ENCODE peak calls at places on chromosomes 16 and 17, in four cellular contexts. J is H1, H is H9, U is mesenchymal stem cell. M is an unnamed sample.

GRCh38 chr16:55147401-55147800 is 176.6 kb upstream of the IRX6 start:
- DNase-seq in J (no peak), H (no peak), U (no peak), M (no peak)

GRCh38 chr16:79393564-79393963 is 207.0 kb downstream of the MAF start:
- DNase-seq in H (no peak), J (no peak), U (no peak), M (no peak)

GRCh38 chr17:9576521-9577401 is at the start of gene CFAP52:
- DNase-seq in U (peak; percentile 85), H (peak; percentile 95), J (peak; percentile 56), M (peak; percentile 75)

GRCh38 chr17:29740017-29740416 is 117.3 kb upstream of the CORO6 start:
- DNase-seq in U (no peak), H (no peak), J (no peak), M (peak; percentile 47)

GRCh38 chr16:71673190-71673956 is 47.4 kb downstream of the MARVELD3 start:
- DNase-seq in H (no peak), J (no peak), U (no peak), M (no peak)

GRCh38 chr16:11391576-11391975 is 46.3 kb downstream of the RMI2 start:
- DNase-seq in J (no peak), U (no peak), H (peak; percentile 65), M (no peak)

GRCh38 chr16:11078812-11079459 is 134.6 kb downstream of the CLEC16A start:
- DNase-seq in H (no peak), U (peak; percentile 98), J (no peak), M (no peak)

GRCh38 chr16:65621640-65622039 is 499.8 kb upstream of the CDH11 start:
- DNase-seq in U (no peak), J (no peak), H (no peak), M (no peak)

GRCh38 chr17:78788451-78788850 is 6.4 kb upstream of the CYTH1 start:
- DNase-seq in U (no peak), J (no peak), H (no peak), M (no peak)

GRCh38 chr16:70391881-70392481 is 45.3 kb downstream of the DDX19A start:
- DNase-seq in J (no peak), H (no peak), U (peak; percentile 32), M (no peak)

GRCh38 chr16:77344306-77344705 is 90.5 kb downstream of the ADAMTS18 start:
- DNase-seq in J (no peak), H (no peak), U (peak; percentile 27), M (no peak)

GRCh38 chr17:61556224-61557188 is 34.5 kb downstream of the NACA2 start:
- DNase-seq in U (no peak), H (no peak), J (no peak), M (no peak)

GRCh38 chr16:56608876-56609462 is 585 bp downstream of the MT2A start:
- DNase-seq in U (peak; percentile 38), H (no peak), J (no peak), M (no peak)

GRCh38 chr16:2935418-2935817 is 23.7 kb downstream of the FLYWCH1 start:
- DNase-seq in U (no peak), H (no peak), J (no peak), M (no peak)

GRCh38 chr17:38579934-38580333 is 25.8 kb downstream of the SRCIN1 start:
- DNase-seq in H (peak; percentile 89), U (peak; percentile 14), J (no peak), M (no peak)

GRCh38 chr16:4373909-4374742 is 2.5 kb downstream of the VASN start:
- DNase-seq in U (peak; percentile 94), H (peak; percentile 57), J (no peak), M (no peak)

GRCh38 chr17:44202756-44203155 is 3.1 kb upstream of the ATXN7L3 start:
- DNase-seq in U (no peak), H (no peak), J (no peak), M (no peak)

GRCh38 chr16:48526058-48526957 is 83.7 kb downstream of the N4BP1 start:
- DNase-seq in U (no peak), J (peak; percentile 50), H (peak; percentile 86), M (no peak)

GRCh38 chr17:49715717-49716279 is 8.0 kb upstream of the SLC35B1 start:
- DNase-seq in U (no peak), J (no peak), H (no peak), M (no peak)

GRCh38 chr17:17628388-17629008 is 37.0 kb upstream of the PEMT start:
- DNase-seq in H (no peak), U (no peak), J (no peak), M (no peak)

GRCh38 chr16:87678618-87679017 is 76.3 kb downstream of the JPH3 start:
- DNase-seq in J (no peak), H (no peak), U (no peak), M (no peak)

GRCh38 chr16:84239910-84240309 is at the start of gene KCNG4:
- DNase-seq in U (no peak), J (no peak), H (no peak), M (no peak)

GRCh38 chr17:68048996-68049395 is 13.5 kb downstream of the KPNA2 start:
- DNase-seq in H (peak; percentile 66), J (no peak), U (no peak), M (no peak)
- H3K18ac ChIP-seq in H (no peak overlapping the region), J (no peak overlapping the region), U (no peak overlapping the region), M (no peak overlapping the region)

GRCh38 chr17:2925011-2925410 is 128.8 kb downstream of the RAP1GAP2 start:
- DNase-seq in J (no peak), H (no peak), U (no peak), M (no peak)
- H2BK12ac ChIP-seq in J (peak overlapping the region; percentile 77), H (no peak overlapping the region), U (no peak overlapping the region), M (no peak overlapping the region)

GRCh38 chr17:5582177-5582885 is 2.0 kb downstream of the NLRP1 start:
- DNase-seq in U (no peak), J (no peak), H (no peak), M (no peak)

GRCh38 chr17:5581655-5582054 is 2.7 kb downstream of the NLRP1 start:
- DNase-seq in H (no peak), U (no peak), J (no peak), M (no peak)

GRCh38 chr17:5584971-5585794 is 874 bp upstream of the NLRP1 start:
- DNase-seq in U (peak; percentile 80), J (no peak), H (no peak), M (no peak)

GRCh38 chr17:5584383-5584951 is at the start of gene NLRP1:
- DNase-seq in J (no peak), U (peak; percentile 91), H (peak; percentile 81), M (no peak)

GRCh38 chr17:5583426-5584382 is 605 bp downstream of the NLRP1 start:
- DNase-seq in U (no peak), H (no peak), J (no peak), M (no peak)
- H3K18ac ChIP-seq in U (peak overlapping the region; percentile 58), H (peak overlapping the region; percentile 34), J (no peak overlapping the region), M (no peak overlapping the region)

GRCh38 chr17:57832711-57833596 is 16.9 kb downstream of the MRPS23 start:
- DNase-seq in H (peak; percentile 80), J (peak; percentile 13), U (peak; percentile 88), M (peak; percentile 69)
- H2BK12ac ChIP-seq in H (no peak overlapping the region), J (peak overlapping the region; percentile 18), U (no peak overlapping the region), M (no peak overlapping the region)